ENCODE peak calls at places on chromosomes 3 and 15, in seven cellular contexts. Y is iris pigment epithelial cell, T is RPMI8226, O is ascending aorta, N is mesenteric fat pad, R is KBM-7, F is MCF 10A. V is an unnamed sample.

GRCh38 chr3:195909645-195910498 is 1.5 kb upstream of the TNK2 start:
- DNase-seq in N (peak; percentile 92), F (peak; percentile 81), O (no peak), T (peak; percentile 93), R (peak; percentile 73), Y (peak; percentile 69), V (peak; percentile 93)

GRCh38 chr3:151843275-151843674 is 29.4 kb downstream of the AADAC start:
- DNase-seq in R (no peak), N (no peak), Y (peak; percentile 37), T (no peak), F (no peak), O (no peak), V (no peak)

GRCh38 chr15:48096813-48097212 is 24.0 kb upstream of the SLC24A5 start:
- DNase-seq in O (no peak), T (no peak), R (no peak), F (peak; percentile 55), N (no peak), Y (peak; percentile 92), V (no peak)

GRCh38 chr15:57566840-57567239 is 24.9 kb upstream of the MYZAP start:
- DNase-seq in O (no peak), Y (no peak), N (peak; percentile 18), R (no peak), F (no peak), T (no peak), V (no peak)

GRCh38 chr3:194307849-194308248 is 43.3 kb downstream of the CPN2 start:
- DNase-seq in F (no peak), O (no peak), Y (no peak), R (no peak), N (peak; percentile 37), T (no peak), V (peak; percentile 27)

GRCh38 chr3:37509069-37509468 is 334.7 kb upstream of the LRRFIP2 start:
- DNase-seq in N (no peak), T (no peak), F (no peak), R (no peak), O (no peak), Y (no peak), V (no peak)

GRCh38 chr3:56845505-56845904 is 43.8 kb upstream of the ARHGEF3 start:
- DNase-seq in O (no peak), N (no peak), T (no peak), Y (no peak), R (no peak), F (no peak), V (no peak)

GRCh38 chr3:144028798-144029411 is 57.3 kb downstream of the DIPK2A start:
- DNase-seq in N (no peak), Y (no peak), F (no peak), T (peak; percentile 52), R (peak; percentile 71), O (no peak), V (no peak)

GRCh38 chr3:26622634-26623408 is at the start of gene LRRC3B:
- DNase-seq in F (no peak), O (no peak), R (no peak), Y (no peak), N (no peak), T (no peak), V (peak; percentile 91)

GRCh38 chr3:37985637-37986320 is 4.8 kb upstream of the VILL start:
- DNase-seq in R (no peak), Y (no peak), O (no peak), N (peak; percentile 72), F (no peak), T (no peak), V (peak; percentile 65)

GRCh38 chr3:28013864-28014473 is 227.4 kb upstream of the CMC1 start:
- DNase-seq in O (no peak), F (no peak), R (no peak), Y (no peak), N (no peak), T (no peak), V (no peak)

GRCh38 chr3:174651951-174652350 is 207.2 kb upstream of the NAALADL2 start:
- DNase-seq in N (no peak), F (no peak), O (no peak), R (no peak), Y (no peak), T (no peak), V (no peak)

GRCh38 chr3:133488785-133489367 is 84.6 kb upstream of the CDV3 start:
- DNase-seq in Y (peak; percentile 88), F (peak; percentile 85), R (peak; percentile 36), N (no peak), T (no peak), O (no peak), V (peak; percentile 65)

GRCh38 chr3:38497026-38497425 is 886 bp downstream of the EXOG start:
- DNase-seq in F (peak; percentile 31), N (no peak), T (no peak), Y (peak; percentile 54), O (no peak), R (no peak), V (no peak)

GRCh38 chr15:26443321-26443720 is 329.5 kb downstream of the GABRB3 start:
- DNase-seq in Y (no peak), R (no peak), F (no peak), N (no peak), T (no peak), O (no peak), V (no peak)

GRCh38 chr3:37218206-37218605 is 43.8 kb upstream of the LRRFIP2 start:
- DNase-seq in F (no peak), Y (no peak), R (no peak), T (no peak), O (no peak), N (no peak), V (no peak)

GRCh38 chr3:168081171-168081771 is 14.5 kb downstream of the GOLIM4 start:
- DNase-seq in Y (no peak), N (no peak), R (no peak), F (no peak), O (no peak), T (no peak), V (no peak)

GRCh38 chr3:64341355-64341754 is 116.1 kb upstream of the PRICKLE2 start:
- DNase-seq in R (no peak), F (no peak), N (no peak), O (no peak), T (no peak), Y (peak; percentile 47), V (peak; percentile 61)

V was measured in endodermal cell.